ENCODE peak calls at places on chromosome 1, in four cellular contexts. One of them, this sample, is unnamed. For H3K27me3, the result is how much of the 10 kb centered on the place peaks cover.

GRCh38 chr1:21906173-21907078 is 30.7 kb downstream of the HSPG2 start:
- DNase-seq in aorta: peak
- DNase-seq in endodermal cell: no peak
- DNase-seq in IMR-90: peak
- DNase-seq in this sample: peak

GRCh38 chr1:201053155-201053860 is 29.8 kb upstream of the KIF21B start:
- DNase-seq in aorta: no peak
- DNase-seq in endodermal cell: peak
- DNase-seq in IMR-90: no peak
- DNase-seq in this sample: no peak

GRCh38 chr1:2534775-2535387 is 4.8 kb upstream of the HES5 start:
- DNase-seq in aorta: no peak
- DNase-seq in endodermal cell: peak
- DNase-seq in IMR-90: peak
- DNase-seq in this sample: no peak

GRCh38 chr1:184610872-184611614 is 143.6 kb downstream of the EDEM3 start:
- DNase-seq in aorta: no peak
- DNase-seq in endodermal cell: no peak
- DNase-seq in IMR-90: no peak
- DNase-seq in this sample: no peak

GRCh38 chr1:58848818-58849411 is 65.1 kb upstream of the JUN start:
- DNase-seq in aorta: peak
- DNase-seq in endodermal cell: peak
- DNase-seq in IMR-90: peak
- DNase-seq in this sample: peak

GRCh38 chr1:6471969-6472368 is 6.0 kb upstream of the TNFRSF25 start:
- DNase-seq in aorta: no peak
- DNase-seq in endodermal cell: no peak
- DNase-seq in IMR-90: no peak
- DNase-seq in this sample: no peak

GRCh38 chr1:228351850-228352249 is 54.8 kb downstream of the TRIM11 start:
- DNase-seq in aorta: peak
- DNase-seq in endodermal cell: no peak
- DNase-seq in IMR-90: no peak
- DNase-seq in this sample: peak

GRCh38 chr1:49765034-49765433 is 258.7 kb downstream of the AGBL4 start:
- DNase-seq in aorta: no peak
- DNase-seq in endodermal cell: no peak
- DNase-seq in IMR-90: no peak
- DNase-seq in this sample: no peak

GRCh38 chr1:184493987-184494388 is 107.2 kb downstream of the C1orf21 start:
- DNase-seq in aorta: no peak
- DNase-seq in endodermal cell: no peak
- DNase-seq in IMR-90: no peak
- DNase-seq in this sample: peak

GRCh38 chr1:41383094-41383852 is 22.0 kb downstream of the FOXO6 start:
- DNase-seq in aorta: no peak
- DNase-seq in endodermal cell: peak
- DNase-seq in IMR-90: peak
- DNase-seq in this sample: no peak

GRCh38 chr1:234154320-234155251 is 218.7 kb upstream of the COA6 start:
- DNase-seq in aorta: no peak
- DNase-seq in endodermal cell: peak
- DNase-seq in IMR-90: peak
- DNase-seq in this sample: no peak

GRCh38 chr1:89995595-89996397 is 886 bp downstream of the ZNF326 start:
- DNase-seq in aorta: no peak
- DNase-seq in endodermal cell: no peak
- DNase-seq in IMR-90: no peak
- DNase-seq in this sample: no peak

GRCh38 chr1:202058001-202058908 is 47.9 kb downstream of the ELF3 start:
- DNase-seq in aorta: no peak
- DNase-seq in endodermal cell: no peak
- DNase-seq in IMR-90: peak
- DNase-seq in this sample: no peak

GRCh38 chr1:162056043-162056442 is 13.4 kb upstream of the NOS1AP start:
- DNase-seq in aorta: peak
- DNase-seq in endodermal cell: peak
- DNase-seq in IMR-90: peak
- DNase-seq in this sample: peak

GRCh38 chr1:97893844-97894243 is 27.0 kb downstream of the DPYD start:
- DNase-seq in aorta: no peak
- DNase-seq in endodermal cell: no peak
- DNase-seq in IMR-90: peak
- DNase-seq in this sample: no peak

GRCh38 chr1:17204546-17205440 is at the start of gene PADI1:
- DNase-seq in aorta: peak
- DNase-seq in endodermal cell: no peak
- DNase-seq in IMR-90: no peak
- DNase-seq in this sample: no peak

GRCh38 chr1:227769601-227770494 is 34.6 kb downstream of the SNAP47 start:
- DNase-seq in aorta: peak
- DNase-seq in endodermal cell: no peak
- DNase-seq in IMR-90: no peak
- DNase-seq in this sample: peak

GRCh38 chr1:203144661-203145060 is 17.1 kb downstream of the ADORA1 start:
- DNase-seq in aorta: peak
- DNase-seq in endodermal cell: no peak
- DNase-seq in IMR-90: peak
- DNase-seq in this sample: no peak

GRCh38 chr1:4971666-4972065 is 317.3 kb downstream of the AJAP1 start:
- DNase-seq in aorta: no peak
- DNase-seq in endodermal cell: peak
- DNase-seq in IMR-90: no peak
- DNase-seq in this sample: no peak

GRCh38 chr1:59204001-59204400 is 92.9 kb upstream of the FGGY start:
- DNase-seq in aorta: no peak
- DNase-seq in endodermal cell: no peak
- DNase-seq in IMR-90: peak
- DNase-seq in this sample: peak

GRCh38 chr1:94247146-94248094 is 10.0 kb upstream of the ARHGAP29 start:
- DNase-seq in aorta: peak
- DNase-seq in endodermal cell: peak
- DNase-seq in IMR-90: peak
- DNase-seq in this sample: peak

GRCh38 chr1:176149939-176150807 is 56.9 kb downstream of the COP1 start:
- DNase-seq in aorta: no peak
- DNase-seq in endodermal cell: no peak
- DNase-seq in IMR-90: no peak
- DNase-seq in this sample: no peak

GRCh38 chr1:193480755-193481154 is 294.3 kb upstream of the B3GALT2 start:
- DNase-seq in aorta: no peak
- DNase-seq in endodermal cell: no peak
- DNase-seq in IMR-90: no peak
- DNase-seq in this sample: no peak

GRCh38 chr1:77828098-77828497 is 48.6 kb downstream of the MIGA1 start:
- DNase-seq in aorta: no peak
- DNase-seq in endodermal cell: no peak
- DNase-seq in IMR-90: no peak
- DNase-seq in this sample: no peak

GRCh38 chr1:208513799-208514198 is 269.6 kb upstream of the PLXNA2 start:
- DNase-seq in aorta: no peak
- DNase-seq in endodermal cell: no peak
- DNase-seq in IMR-90: no peak
- DNase-seq in this sample: no peak

DNA sequence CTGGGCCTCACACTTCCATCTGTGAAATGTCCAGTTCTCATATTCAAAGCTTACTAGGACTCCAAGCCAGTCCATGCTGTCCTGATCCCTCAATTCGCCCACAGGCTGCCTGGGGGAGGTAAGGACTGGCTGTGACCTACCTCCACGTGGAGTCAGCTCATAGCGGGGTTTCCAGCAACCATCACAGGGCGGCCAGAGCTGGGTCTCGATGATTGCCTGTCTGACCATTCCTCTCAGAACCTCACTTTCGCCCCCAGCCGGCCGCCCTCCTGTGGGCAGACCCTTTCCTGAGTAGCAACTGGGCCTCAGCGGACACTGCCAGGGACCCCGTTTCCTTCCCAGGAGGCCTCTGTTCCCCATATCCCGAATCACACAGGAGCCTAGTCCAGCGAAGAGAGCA is 3.4 kb upstream of the RUNX3 start:
- DNase-seq in aorta: no peak
- DNase-seq in endodermal cell: no peak
- DNase-seq in IMR-90: no peak
- DNase-seq in this sample: no peak
- H3K27me3 ChIP-seq in aorta: under half
- H3K27me3 ChIP-seq in endodermal cell: half or more
- H3K27me3 ChIP-seq in IMR-90: half or more
- H3K27me3 ChIP-seq in this sample: under half

GRCh38 chr1:207463021-207463420 is 8.9 kb downstream of the CR2 start:
- DNase-seq in aorta: no peak
- DNase-seq in endodermal cell: no peak
- DNase-seq in IMR-90: no peak
- DNase-seq in this sample: no peak
- H3K27me3 ChIP-seq in aorta: under half
- H3K27me3 ChIP-seq in endodermal cell: half or more
- H3K27me3 ChIP-seq in IMR-90: under half
- H3K27me3 ChIP-seq in this sample: under half

DNA sequence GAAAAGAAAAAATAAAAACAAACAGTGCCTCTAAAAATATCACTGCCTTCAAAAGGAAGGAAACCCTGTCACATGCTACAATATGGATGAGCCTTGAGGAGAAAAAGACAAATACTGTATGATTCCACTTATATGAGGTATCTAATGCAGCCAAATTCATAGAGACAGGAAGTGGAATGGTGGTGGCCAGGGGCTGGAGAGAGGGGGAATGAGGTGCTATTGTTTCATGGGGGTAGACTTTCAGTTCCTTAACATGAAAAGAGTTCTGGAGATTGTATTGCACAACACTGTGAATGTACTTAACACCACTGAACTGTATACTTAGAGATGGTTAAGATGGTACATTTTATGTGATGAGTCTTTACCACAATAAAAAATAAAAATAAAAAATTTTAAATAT is 17.2 kb downstream of the S100A6 start:
- DNase-seq in aorta: no peak
- DNase-seq in endodermal cell: no peak
- DNase-seq in IMR-90: no peak
- DNase-seq in this sample: no peak
- H3K27me3 ChIP-seq in aorta: under half
- H3K27me3 ChIP-seq in endodermal cell: under half
- H3K27me3 ChIP-seq in IMR-90: under half
- H3K27me3 ChIP-seq in this sample: under half

GRCh38 chr1:24865168-24865567 is 64.9 kb downstream of the RUNX3 start:
- DNase-seq in aorta: peak
- DNase-seq in endodermal cell: no peak
- DNase-seq in IMR-90: no peak
- DNase-seq in this sample: no peak
- H3K27me3 ChIP-seq in aorta: under half
- H3K27me3 ChIP-seq in endodermal cell: under half
- H3K27me3 ChIP-seq in IMR-90: under half
- H3K27me3 ChIP-seq in this sample: under half